ENCODE peak calls at places on chromosomes 1 and 21, in six cellular contexts. K is endothelial cell of umbilical vein, B is ovary, P is amniotic stem cell, W is posterior cingulate gyrus, S is EL. C is an unnamed sample.

GRCh38 chr1:157359309-157360020 is 192.8 kb downstream of the FCRL5 start:
- DNase-seq in K (no peak), B (no peak), P (no peak), W (no peak), S (peak), C (no peak)

GRCh38 chr1:81174811-81175476 is 625.8 kb upstream of the ADGRL2 start:
- DNase-seq in K (peak), B (no peak), P (no peak), W (no peak), S (peak), C (no peak)

GRCh38 chr1:145707183-145707867 is at the start of gene PDZK1:
- DNase-seq in K (no peak), B (no peak), P (no peak), W (no peak), S (no peak), C (peak)

GRCh38 chr1:227576152-227576551 is 12.8 kb downstream of the ZNF678 start:
- DNase-seq in K (no peak), B (no peak), P (no peak), W (no peak), S (no peak), C (no peak)

GRCh38 chr1:156750191-156750931 is 1.1 kb downstream of the HDGF start:
- DNase-seq in K (peak), B (peak), P (no peak), W (no peak), S (peak), C (peak)

GRCh38 chr1:223010552-223011229 is 132.4 kb downstream of the TLR5 start:
- DNase-seq in K (no peak), B (no peak), P (no peak), W (no peak), S (no peak), C (no peak)

GRCh38 chr21:33360871-33361602 is 36.3 kb downstream of the IFNAR1 start:
- DNase-seq in K (peak), B (peak), P (peak), W (peak), S (peak), C (peak)

GRCh38 chr1:246641394-246641793 is 75.1 kb downstream of the CNST start:
- DNase-seq in K (no peak), B (no peak), P (no peak), W (no peak), S (no peak), C (peak)

GRCh38 chr21:33739701-33740100 is 97.4 kb downstream of the ITSN1 start:
- DNase-seq in K (no peak), B (no peak), P (no peak), W (no peak), S (no peak), C (no peak)

GRCh38 chr1:231053493-231054162 is 13.6 kb upstream of the FAM89A start:
- DNase-seq in K (peak), B (peak), P (peak), W (no peak), S (peak), C (peak)

GRCh38 chr1:29671446-29671845 is 435.1 kb downstream of the PTPRU start:
- DNase-seq in K (no peak), B (no peak), P (no peak), W (no peak), S (no peak), C (no peak)

GRCh38 chr1:231013391-231014015 is 26.6 kb downstream of the FAM89A start:
- DNase-seq in K (no peak), B (no peak), P (no peak), W (no peak), S (no peak), C (no peak)

GRCh38 chr1:36715797-36716196 is 233.1 kb upstream of the CSF3R start:
- DNase-seq in K (no peak), B (no peak), P (no peak), W (no peak), S (no peak), C (no peak)

GRCh38 chr1:212678456-212679410 is 20.9 kb downstream of the BATF3 start:
- DNase-seq in K (no peak), B (no peak), P (no peak), W (no peak), S (no peak), C (no peak)